ENCODE peak calls at places on chromosomes 11 and 22, in four cellular contexts. V, J, F and T are unnamed samples.

GRCh38 chr11:119373059-119373875 is 8.2 kb downstream of the USP2 start:
- DNase-seq in F (no peak), V (no peak), J (no peak), T (no peak)

GRCh38 chr11:29159552-29160465 is 857.0 kb downstream of the KCNA4 start:
- DNase-seq in J (no peak), V (peak), F (peak), T (peak)

GRCh38 chr11:61477734-61478148 is 30.8 kb upstream of the LRRC10B start:
- DNase-seq in J (no peak), V (no peak), F (peak), T (peak)

GRCh38 chr22:46726066-46726985 is 11.7 kb downstream of the CERK start:
- DNase-seq in F (no peak), V (no peak), J (no peak), T (no peak)

GRCh38 chr11:42315846-42316245 is 856.4 kb upstream of the LRRC4C start:
- DNase-seq in V (peak), J (no peak), F (no peak), T (no peak)

GRCh38 chr11:47923667-47924066 is 56.7 kb upstream of the PTPRJ start:
- DNase-seq in J (no peak), V (peak), F (no peak), T (peak)

GRCh38 chr11:5204787-5205186 is 4.3 kb upstream of the OR51V1 start:
- DNase-seq in J (no peak), V (peak), F (peak), T (peak)

GRCh38 chr22:49020314-49020713 is 807.4 kb downstream of the BRD1 start:
- DNase-seq in V (no peak), F (no peak), J (no peak), T (no peak)

GRCh38 chr22:42863349-42863911 is 6.4 kb upstream of the ARFGAP3 start:
- DNase-seq in J (no peak), F (no peak), V (peak), T (peak)

GRCh38 chr11:28086569-28086968 is 21.4 kb downstream of the KIF18A start:
- DNase-seq in F (no peak), J (no peak), V (peak), T (peak)

GRCh38 chr11:124071622-124071948 is 30.5 kb upstream of the OR10G7 start:
- DNase-seq in V (no peak), J (no peak), F (no peak), T (no peak)

GRCh38 chr11:125925247-125925740 is 20.6 kb upstream of the VSIG10L2 start:
- DNase-seq in F (no peak), V (no peak), J (no peak), T (no peak)

GRCh38 chr11:122664188-122664587 is 8.7 kb downstream of the UBASH3B start:
- DNase-seq in F (no peak), V (no peak), J (no peak), T (peak)

GRCh38 chr11:202490-202889 is 4.7 kb downstream of the BET1L start:
- DNase-seq in F (no peak), J (no peak), V (no peak), T (no peak)

GRCh38 chr11:103662880-103663279 is 373.6 kb upstream of the DDI1 start:
- DNase-seq in V (no peak), F (no peak), J (no peak), T (no peak)

GRCh38 chr11:55707029-55707428 is 45.0 kb downstream of the OR4C6 start:
- DNase-seq in F (peak), J (no peak), V (peak), T (peak)

GRCh38 chr22:46374663-46375474 is 39.4 kb downstream of the TRMU start:
- DNase-seq in F (no peak), J (no peak), V (no peak), T (no peak)

GRCh38 chr11:87125257-87125656 is 87.5 kb downstream of the TMEM135 start:
- DNase-seq in J (no peak), F (no peak), V (no peak), T (peak)

GRCh38 chr11:57434640-57435546 is 8.0 kb upstream of the SLC43A3 start:
- DNase-seq in F (no peak), J (peak), V (peak), T (peak)

GRCh38 chr22:45284705-45285305 is at the start of gene UPK3A:
- DNase-seq in F (no peak), V (no peak), J (peak), T (peak)

GRCh38 chr11:112228706-112229105 is 2.5 kb downstream of the PTS start:
- DNase-seq in F (no peak), J (no peak), V (no peak), T (no peak)

GRCh38 chr11:46555269-46556054 is 38.4 kb downstream of the AMBRA1 start:
- DNase-seq in F (no peak), V (no peak), J (no peak), T (peak)

GRCh38 chr22:32354360-32355351 is 3.0 kb upstream of the RFPL3 start:
- DNase-seq in F (no peak), V (peak), J (no peak), T (peak)

GRCh38 chr11:35166369-35167360 is 27.7 kb downstream of the CD44 start:
- DNase-seq in J (peak), V (peak), F (no peak), T (peak)

GRCh38 chr22:22410121-22410520 is 98.4 kb downstream of the ZNF280B start:
- DNase-seq in J (peak), F (no peak), V (no peak), T (no peak)

GRCh38 chr11:12184696-12185095 is 74.3 kb downstream of the MICAL2 start:
- DNase-seq in J (no peak), V (no peak), F (no peak), T (peak)

GRCh38 chr22:37501610-37502341 is 15.6 kb upstream of the MFNG start:
- DNase-seq in J (no peak), F (no peak), V (peak), T (peak)